ENCODE peak calls at places on chromosomes 4 and X, in four cellular contexts. G is MM.1S, F is Panc1, L is tibial nerve. S is an unnamed sample.

GRCh38 chr4:27666943-27667342 is 806.3 kb downstream of the STIM2 start:
- DNase-seq in L (no peak), F (no peak), G (no peak), S (no peak)

GRCh38 chrX:147565239-147565638 is 346.5 kb upstream of the FMR1 start:
- DNase-seq in F (no peak), L (no peak), G (no peak), S (no peak)

GRCh38 chr4:176642472-176642871 is 150.2 kb downstream of the VEGFC start:
- DNase-seq in L (no peak), F (no peak), G (no peak), S (no peak)

GRCh38 chr4:73222466-73223257 is 35.9 kb downstream of the ANKRD17 start:
- DNase-seq in L (peak; percentile 57), G (peak; percentile 93), F (peak; percentile 77), S (peak; percentile 58)

GRCh38 chrX:63012574-63012973 is 338.6 kb downstream of the SPIN4 start:
- DNase-seq in F (no peak), L (no peak), G (no peak), S (no peak)

GRCh38 chrX:105331244-105331643 is 110.8 kb upstream of the TEX13A start:
- DNase-seq in G (no peak), F (no peak), L (no peak), S (no peak)

GRCh38 chr4:78481180-78481579 is 70.4 kb upstream of the ANXA3 start:
- DNase-seq in F (no peak), L (no peak), G (no peak), S (no peak)

GRCh38 chr4:168654206-168655174 is 157.6 kb downstream of the PALLD start:
- DNase-seq in F (no peak), G (peak; percentile 33), L (no peak), S (no peak)

GRCh38 chr4:41531561-41532245 is 6.3 kb upstream of the LIMCH1 start:
- DNase-seq in L (no peak), F (no peak), G (no peak), S (no peak)

GRCh38 chrX:29903365-29903764 is 312.0 kb upstream of the MAGEB2 start:
- DNase-seq in F (no peak), G (no peak), L (no peak), S (no peak)

GRCh38 chr4:126018274-126018673 is 703.5 kb downstream of the FAT4 start:
- DNase-seq in G (no peak), F (no peak), L (no peak), S (no peak)

GRCh38 chrX:109760241-109760921 is 27.3 kb upstream of the ACSL4 start:
- DNase-seq in G (no peak), L (no peak), F (no peak), S (no peak)

GRCh38 chrX:101430457-101431078 is 22.5 kb downstream of the HNRNPH2 start:
- DNase-seq in G (no peak), L (no peak), F (no peak), S (no peak)

GRCh38 chr4:134426821-134427220 is 225.2 kb upstream of the PABPC4L start:
- DNase-seq in L (no peak), G (no peak), F (no peak), S (no peak)

GRCh38 chr4:22515888-22516541 is at the start of gene ADGRA3:
- DNase-seq in L (peak; percentile 40), F (no peak), G (peak; percentile 57), S (peak; percentile 87)

GRCh38 chr4:145613546-145614234 is 5.5 kb upstream of the MMAA start:
- DNase-seq in L (no peak), F (no peak), G (no peak), S (no peak)

GRCh38 chr4:157358439-157358838 is 137.9 kb downstream of the GRIA2 start:
- DNase-seq in F (no peak), G (no peak), L (no peak), S (no peak)

GRCh38 chr4:6873792-6874461 is 35.7 kb upstream of the TBC1D14 start:
- DNase-seq in L (peak; percentile 72), F (peak; percentile 50), G (peak; percentile 66), S (peak; percentile 80)

GRCh38 chrX:48754124-48754667 is 7.4 kb upstream of the GLOD5 start:
- DNase-seq in G (no peak), F (no peak), L (no peak), S (no peak)

GRCh38 chr4:77309496-77309895 is 152.5 kb downstream of the CCNG2 start:
- DNase-seq in G (no peak), L (no peak), F (no peak), S (no peak)

GRCh38 chr4:1211371-1211770 is 37.6 kb downstream of the CTBP1 start:
- DNase-seq in G (no peak), L (no peak), F (no peak), S (no peak)

GRCh38 chr4:152239216-152239615 is 296.7 kb downstream of the FBXW7 start:
- DNase-seq in G (no peak), F (no peak), L (no peak), S (no peak)

GRCh38 chr4:37453004-37453360 is 208.4 kb downstream of the NWD2 start:
- DNase-seq in F (peak; percentile 50), G (peak; percentile 74), L (peak; percentile 63), S (no peak)

GRCh38 chrX:152735860-152736511 is 2.4 kb downstream of the MAGEA12 start:
- DNase-seq in L (no peak), F (no peak), G (peak; percentile 4), S (no peak)

GRCh38 chr4:8162625-8163024 is 4.0 kb upstream of the ABLIM2 start:
- DNase-seq in G (no peak), L (no peak), F (no peak), S (no peak)

GRCh38 chr4:83932996-83933395 is 397.1 kb downstream of the GPAT3 start:
- DNase-seq in F (peak; percentile 18), G (no peak), L (no peak), S (no peak)

GRCh38 chr4:83929550-83929949 is 393.6 kb downstream of the GPAT3 start:
- DNase-seq in F (no peak), G (no peak), L (no peak), S (no peak)

GRCh38 chr4:83931659-83932058 is 395.8 kb downstream of the GPAT3 start:
- DNase-seq in G (peak; percentile 43), L (no peak), F (no peak), S (no peak)
- H3K4me1 ChIP-seq in G (no peaks in the 10 kb centered on the region), L (no peaks in the 10 kb centered on the region), F (no peaks in the 10 kb centered on the region), S (no peaks in the 10 kb centered on the region)

DNA sequence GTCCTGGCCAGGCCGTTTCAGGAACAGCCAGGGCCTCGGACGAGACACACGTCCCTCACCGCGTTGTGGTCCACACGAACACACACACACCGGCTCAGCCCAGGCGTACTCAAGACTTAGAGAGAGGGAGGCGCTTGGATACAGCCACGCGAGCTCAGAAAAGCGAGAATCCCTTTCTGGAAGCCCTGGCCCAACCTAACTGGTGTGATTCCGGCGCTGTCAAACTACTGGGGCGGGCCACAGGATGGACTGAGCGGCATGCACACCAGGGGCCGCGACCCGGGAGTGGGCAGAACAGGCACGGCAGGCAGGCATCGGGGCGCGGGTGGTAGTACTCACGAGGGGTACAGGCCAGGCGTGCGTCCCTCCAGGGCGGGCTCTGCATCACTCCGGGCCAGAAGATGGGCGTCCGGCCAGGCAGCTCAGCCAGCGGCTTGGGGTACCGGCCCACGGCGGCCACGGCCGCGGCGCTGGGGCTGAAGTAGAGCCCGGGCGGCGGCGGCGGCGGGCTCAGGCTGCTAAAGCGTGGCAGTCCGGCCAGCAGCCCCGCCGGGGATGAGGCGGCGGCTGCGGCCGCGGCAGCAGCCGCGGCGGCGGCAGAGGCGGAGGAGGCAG is 1.8 kb downstream of the NKX6-1 start:
- DNase-seq in F (no peak), G (no peak), L (no peak), S (no peak)
- H3K4me3 ChIP-seq in F (no peak overlapping the region), G (no peak overlapping the region), L (no peak overlapping the region), S (peak overlapping the region; percentile 46)

DNA sequence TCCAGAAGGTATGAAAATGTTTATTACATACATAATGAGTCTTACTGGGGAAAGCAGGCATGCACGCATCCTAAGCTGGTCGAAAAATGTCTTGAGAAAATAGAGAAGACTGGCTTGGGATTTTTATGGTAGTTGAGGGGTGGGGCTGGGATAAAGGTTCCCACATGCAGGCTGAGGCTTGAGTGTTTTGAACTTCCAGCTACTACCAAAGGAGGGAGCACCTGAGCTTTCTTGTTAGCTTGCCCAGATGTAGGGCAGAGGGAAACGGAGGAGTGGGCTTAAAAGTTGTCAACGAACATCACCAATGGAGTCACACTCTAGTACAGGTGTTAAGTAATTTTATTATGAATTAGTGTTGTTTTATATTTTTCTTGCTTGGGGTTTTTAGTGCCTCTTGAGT is 39.6 kb upstream of the SRPX start:
- DNase-seq in F (peak; percentile 18), G (no peak), L (no peak), S (no peak)
- TF ChIP-seq CTCF in F (peak; percentile 61), G (peak; percentile 48), L (no peak), S (no peak)

GRCh38 chr4:3043272-3044020 is 30.9 kb downstream of the HTT-AS start:
- DNase-seq in L (no peak), F (no peak), G (no peak), S (no peak)
- H3K4me1 ChIP-seq in L (peaks cover 9% of the 10 kb centered on the region), F (no peaks in the 10 kb centered on the region), G (peaks cover 17% of the 10 kb centered on the region), S (peaks cover 20% of the 10 kb centered on the region)

GRCh38 chr4:99403380-99404194 is 31.6 kb downstream of the ADH7 start:
- DNase-seq in F (no peak), L (no peak), G (peak; percentile 48), S (no peak)
- H3K4me3 ChIP-seq in F (no peak overlapping the region), L (no peak overlapping the region), G (peak overlapping the region; percentile 26), S (no peak overlapping the region)

DNA sequence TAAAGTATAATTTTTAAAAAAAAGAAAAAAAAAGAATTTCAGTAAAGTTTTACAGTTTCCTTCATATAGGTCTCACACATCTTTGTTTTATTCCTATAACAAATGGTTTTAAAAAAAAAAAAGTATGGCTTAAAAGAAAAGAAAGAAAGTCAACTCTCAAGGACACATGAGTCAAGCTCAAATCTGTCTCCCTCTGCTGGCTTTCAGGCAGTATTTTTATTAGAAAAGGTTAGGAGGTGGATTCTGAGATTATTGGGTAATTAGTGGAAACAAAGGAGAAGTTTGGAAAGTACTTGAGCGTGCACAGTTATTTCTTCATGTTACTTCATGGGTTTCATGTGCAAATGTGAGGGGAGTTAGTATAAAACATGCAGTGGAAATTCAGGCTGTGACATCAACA is 36.6 kb upstream of the BTC start:
- DNase-seq in L (no peak), F (no peak), G (no peak), S (no peak)
- TF ChIP-seq CTCF in L (no peak), F (peak; percentile 12), G (peak; percentile 35), S (no peak)

DNA sequence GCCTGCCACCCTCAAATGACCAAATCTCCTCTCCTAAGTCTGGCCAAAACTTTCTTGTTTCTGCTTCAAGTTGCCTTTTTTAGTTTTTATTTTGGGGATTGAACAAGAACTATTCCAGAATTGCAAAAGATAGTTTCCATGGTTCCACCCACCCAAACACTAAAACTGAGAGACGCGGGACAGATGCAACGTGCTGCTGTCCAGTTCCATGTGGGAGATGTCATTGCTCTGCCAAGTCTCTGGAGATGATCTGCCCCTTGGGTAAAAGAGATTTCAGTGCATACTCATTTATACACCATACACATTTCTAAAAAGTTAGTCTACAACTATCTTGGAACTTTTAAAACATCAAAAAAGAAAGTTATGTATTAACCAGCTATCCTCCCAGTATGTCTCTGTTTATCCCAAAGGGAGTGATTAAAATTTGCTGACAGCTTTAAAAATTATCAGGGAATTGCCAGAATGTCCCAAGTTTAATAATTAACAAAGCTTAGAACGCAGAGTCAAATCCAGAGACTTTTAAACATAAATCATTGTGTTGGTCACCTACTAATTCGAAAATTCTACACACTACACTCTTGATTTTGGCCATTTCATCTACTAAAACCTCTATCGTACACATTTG is 3.2 kb downstream of the MAOB start:
- DNase-seq in L (no peak), F (no peak), G (no peak), S (no peak)
- H3K4me1 ChIP-seq in L (no peaks in the 10 kb centered on the region), F (no peaks in the 10 kb centered on the region), G (no peaks in the 10 kb centered on the region), S (peaks cover 7% of the 10 kb centered on the region)

GRCh38 chr4:55973650-55974049 is 24.9 kb downstream of the CEP135 start:
- DNase-seq in F (no peak), G (no peak), L (no peak), S (no peak)
- H3K4me3 ChIP-seq in F (no peak overlapping the region), G (no peak overlapping the region), L (no peak overlapping the region), S (no peak overlapping the region)